ENCODE peak calls at places on chromosomes 5 and 9, in six cellular contexts. A, W, V, B, C and X are unnamed samples. For H3K36me3, the result is how much of the 10 kb centered on the place peaks cover.

GRCh38 chr5:150117945-150118560 is 31.7 kb upstream of the CSF1R start:
- DNase-seq in W (peak), C (peak), B (peak), V (no peak), A (no peak), X (no peak)

GRCh38 chr5:149631506-149631905 is 50.2 kb downstream of the ARHGEF37 start:
- DNase-seq in B (no peak), V (no peak), C (no peak), W (no peak), A (no peak), X (no peak)

GRCh38 chr9:4182831-4183230 is 117.0 kb downstream of the GLIS3 start:
- DNase-seq in W (no peak), B (no peak), A (no peak), V (no peak), C (no peak), X (no peak)

GRCh38 chr5:124790261-124790894 is 43.9 kb upstream of the ZNF608 start:
- DNase-seq in A (no peak), V (no peak), B (no peak), W (no peak), C (no peak), X (no peak)

GRCh38 chr9:122179690-122180074 is 20.0 kb downstream of the MORN5 start:
- DNase-seq in B (no peak), W (no peak), A (no peak), V (no peak), C (no peak), X (no peak)

GRCh38 chr5:172705576-172706084 is 64.6 kb downstream of the NEURL1B start:
- DNase-seq in B (no peak), C (no peak), V (peak), W (no peak), A (no peak), X (no peak)

GRCh38 chr9:87601175-87601574 is 103.5 kb downstream of the DAPK1 start:
- DNase-seq in C (peak), B (peak), W (no peak), A (no peak), V (no peak), X (peak)

GRCh38 chr5:149412783-149413476 is 33.8 kb upstream of the IL17B start:
- DNase-seq in A (no peak), W (no peak), B (no peak), V (no peak), C (peak), X (no peak)

GRCh38 chr5:65213921-65214525 is 267.7 kb downstream of the ADAMTS6 start:
- DNase-seq in B (no peak), C (no peak), V (peak), W (no peak), A (no peak), X (no peak)

GRCh38 chr5:150604894-150605440 is 35.5 kb upstream of the SYNPO start:
- DNase-seq in C (no peak), W (no peak), B (peak), A (no peak), V (peak), X (no peak)

GRCh38 chr9:121213136-121213806 is 11.6 kb upstream of the RAB14 start:
- DNase-seq in W (peak), C (peak), B (peak), V (peak), A (peak), X (peak)

GRCh38 chr9:73183917-73184861 is 32.5 kb downstream of the ANXA1 start:
- DNase-seq in B (no peak), C (no peak), W (no peak), V (no peak), A (no peak), X (no peak)

GRCh38 chr5:15691536-15691935 is 191.6 kb downstream of the FBXL7 start:
- DNase-seq in A (no peak), B (no peak), C (no peak), V (no peak), W (no peak), X (no peak)

GRCh38 chr9:75548871-75549270 is 341.6 kb upstream of the PCSK5 start:
- DNase-seq in V (no peak), W (no peak), C (no peak), B (no peak), A (no peak), X (no peak)

GRCh38 chr9:38263534-38263933 is 129.0 kb upstream of the ALDH1B1 start:
- DNase-seq in W (no peak), A (no peak), C (no peak), B (no peak), V (no peak), X (no peak)

GRCh38 chr9:85723220-85723619 is 18.5 kb downstream of the AGTPBP1 start:
- DNase-seq in C (no peak), W (no peak), A (no peak), V (no peak), B (no peak), X (no peak)

GRCh38 chr5:34826347-34826746 is 12.6 kb upstream of the TTC23L start:
- DNase-seq in V (no peak), B (no peak), A (no peak), W (no peak), C (no peak), X (no peak)

GRCh38 chr5:34822921-34823715 is 15.8 kb upstream of the TTC23L start:
- DNase-seq in A (no peak), C (no peak), V (no peak), W (no peak), B (no peak), X (no peak)

GRCh38 chr5:34817558-34818351 is 21.2 kb upstream of the TTC23L start:
- DNase-seq in B (no peak), A (no peak), V (no peak), W (no peak), C (no peak), X (no peak)

GRCh38 chr5:34818717-34819116 is 20.2 kb upstream of the TTC23L start:
- DNase-seq in A (no peak), B (no peak), V (no peak), C (no peak), W (no peak), X (no peak)

GRCh38 chr5:34820593-34820992 is 18.4 kb upstream of the TTC23L start:
- DNase-seq in C (no peak), W (no peak), V (no peak), B (no peak), A (no peak), X (no peak)
- TF ChIP-seq POLR2A in C (no peak), W (no peak), V (no peak), B (no peak), A (no peak), X (no peak)

GRCh38 chr5:72166070-72166979 is 59.0 kb downstream of the MAP1B start:
- DNase-seq in W (no peak), A (peak), V (peak), C (peak), B (peak), X (no peak)
- H3K4me3 ChIP-seq in W (no peak), A (no peak), V (no peak), C (no peak), B (peak), X (peak)

DNA sequence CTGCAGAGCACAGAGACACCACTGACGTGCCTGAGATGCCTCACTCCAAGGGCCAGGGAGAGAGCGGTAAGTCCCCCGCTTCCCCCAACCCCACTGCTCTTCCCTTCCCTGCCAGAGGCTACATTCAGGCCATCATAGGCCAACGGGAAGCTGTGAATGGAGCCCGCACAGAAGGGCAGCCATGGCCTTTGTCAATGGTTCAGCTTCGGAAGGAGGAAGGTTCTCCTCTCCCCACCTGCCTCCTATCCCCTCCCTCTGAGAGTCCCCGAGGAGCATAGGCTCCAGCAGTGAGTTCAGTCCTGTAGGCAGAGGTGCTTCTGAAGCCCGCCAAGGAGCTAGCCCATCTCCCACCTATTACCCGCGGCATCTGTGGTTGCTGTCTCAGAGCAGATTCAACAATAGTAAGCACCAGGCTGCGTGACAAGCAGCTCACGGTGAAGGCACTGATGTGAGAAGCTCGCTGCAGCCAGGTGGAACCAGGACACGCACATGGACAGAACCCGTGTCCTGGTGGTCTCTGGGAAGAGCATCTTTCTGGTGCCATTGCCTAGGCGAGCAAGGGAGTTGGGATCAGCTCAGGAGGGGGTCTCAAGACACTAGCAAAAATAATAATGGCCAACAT is 15.9 kb downstream of the QRFP start:
- DNase-seq in V (no peak), W (no peak), A (no peak), C (no peak), B (peak), X (no peak)
- H3K36me3 ChIP-seq in V (under half), W (under half), A (under half), C (half or more), B (half or more), X (half or more)

GRCh38 chr9:27107241-27107640 is 1.8 kb upstream of the TEK start:
- DNase-seq in C (no peak), A (no peak), B (no peak), V (no peak), W (no peak), X (no peak)

GRCh38 chr9:27110181-27110580 is 1.2 kb downstream of the TEK start:
- DNase-seq in C (no peak), V (no peak), B (no peak), W (no peak), A (no peak), X (no peak)

GRCh38 chr9:27108981-27109541 is at the start of gene TEK:
- DNase-seq in B (no peak), C (no peak), A (no peak), V (no peak), W (no peak), X (no peak)

GRCh38 chr9:27109621-27110020 is 596 bp downstream of the TEK start:
- DNase-seq in V (no peak), A (no peak), C (no peak), W (no peak), B (no peak), X (no peak)

DNA sequence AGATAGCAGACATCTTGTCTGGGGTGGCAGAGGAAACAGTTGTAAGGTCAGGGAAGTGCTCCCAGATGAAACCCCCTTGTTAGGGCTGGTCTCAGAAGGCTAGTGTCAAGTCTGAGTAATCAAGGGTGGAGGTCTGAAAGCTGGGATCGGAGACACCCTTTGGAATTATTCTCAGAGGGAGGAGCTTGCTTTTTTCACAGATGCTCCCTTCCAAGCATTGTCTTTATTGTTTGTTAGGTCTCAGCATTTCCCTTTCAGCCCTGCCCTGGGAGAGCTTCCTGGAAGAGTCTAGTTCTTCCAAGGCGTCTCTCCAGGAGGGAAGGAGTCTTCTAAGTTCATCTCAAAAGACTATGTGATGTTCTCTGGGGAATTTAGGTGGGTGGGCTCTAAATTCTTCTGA is 3.2 kb downstream of the TEK start:
- DNase-seq in W (no peak), A (no peak), B (no peak), V (no peak), C (no peak), X (no peak)
- TF ChIP-seq POLR2A in W (no peak), A (no peak), B (no peak), V (no peak), C (no peak), X (no peak)

GRCh38 chr5:44396312-44396711 is 7.1 kb upstream of the FGF10 start:
- DNase-seq in V (no peak), W (no peak), A (no peak), B (no peak), C (no peak), X (no peak)
- H3K4me3 ChIP-seq in V (no peak), W (no peak), A (no peak), B (no peak), C (no peak), X (no peak)

DNA sequence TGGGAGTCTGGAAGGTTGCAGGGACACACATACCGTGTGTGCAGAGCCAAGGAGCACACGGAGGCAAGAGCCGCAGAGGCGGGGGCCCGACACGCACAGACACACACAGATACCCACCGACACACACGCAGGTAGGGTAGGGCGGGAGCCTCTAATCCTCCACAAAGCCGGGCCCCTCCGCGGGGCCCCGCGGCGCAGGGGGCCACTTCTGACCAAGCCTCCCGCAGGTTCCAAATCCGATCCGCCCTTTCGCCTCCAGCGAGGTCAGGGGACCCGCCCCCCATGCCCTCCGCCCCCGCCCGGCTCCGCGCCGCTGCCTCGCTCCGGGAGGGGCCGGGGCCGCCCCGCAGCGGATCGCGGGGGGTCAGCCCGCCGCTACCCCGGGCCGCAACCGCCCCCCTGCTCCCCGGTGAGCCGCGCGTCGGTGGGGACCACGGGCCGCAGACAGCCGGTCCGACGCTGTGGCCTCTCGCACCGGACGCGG is 1.4 kb upstream of the LMX1B start:
- DNase-seq in A (no peak), B (no peak), W (no peak), C (peak), V (no peak), X (no peak)
- H3K36me3 ChIP-seq in A (under half), B (under half), W (under half), C (under half), V (under half), X (under half)

GRCh38 chr5:129547137-129547536 is 87.0 kb downstream of the ADAMTS19 start:
- DNase-seq in C (no peak), W (no peak), B (no peak), V (no peak), A (no peak), X (no peak)
- TF ChIP-seq POLR2A in C (no peak), W (no peak), B (no peak), V (no peak), A (no peak), X (no peak)

GRCh38 chr5:52840286-52841050 is 52.8 kb downstream of the ITGA1 start:
- DNase-seq in B (no peak), V (no peak), W (no peak), A (no peak), C (no peak), X (no peak)

GRCh38 chr5:52846443-52846842 is 58.7 kb downstream of the ITGA1 start:
- DNase-seq in B (no peak), W (no peak), A (no peak), V (no peak), C (no peak), X (no peak)

GRCh38 chr5:52842111-52842510 is 54.4 kb downstream of the ITGA1 start:
- DNase-seq in B (no peak), A (no peak), C (no peak), W (no peak), V (no peak), X (no peak)

GRCh38 chr5:52841114-52841513 is 53.4 kb downstream of the ITGA1 start:
- DNase-seq in C (no peak), W (no peak), A (no peak), V (no peak), B (no peak), X (no peak)

GRCh38 chr5:52844885-52845284 is 57.2 kb downstream of the ITGA1 start:
- DNase-seq in W (no peak), V (no peak), B (no peak), A (no peak), C (no peak), X (no peak)
- H3K4me3 ChIP-seq in W (no peak), V (no peak), B (no peak), A (no peak), C (no peak), X (no peak)

GRCh38 chr9:128593856-128594255 is 41.5 kb downstream of the SPTAN1 start:
- DNase-seq in B (no peak), A (no peak), W (no peak), C (no peak), V (no peak), X (no peak)

GRCh38 chr9:128587453-128587852 is 35.1 kb downstream of the SPTAN1 start:
- DNase-seq in B (no peak), C (no peak), V (no peak), W (no peak), A (no peak), X (no peak)

GRCh38 chr9:128593039-128593438 is 40.7 kb downstream of the SPTAN1 start:
- DNase-seq in V (no peak), C (no peak), W (no peak), A (no peak), B (no peak), X (no peak)

DNA sequence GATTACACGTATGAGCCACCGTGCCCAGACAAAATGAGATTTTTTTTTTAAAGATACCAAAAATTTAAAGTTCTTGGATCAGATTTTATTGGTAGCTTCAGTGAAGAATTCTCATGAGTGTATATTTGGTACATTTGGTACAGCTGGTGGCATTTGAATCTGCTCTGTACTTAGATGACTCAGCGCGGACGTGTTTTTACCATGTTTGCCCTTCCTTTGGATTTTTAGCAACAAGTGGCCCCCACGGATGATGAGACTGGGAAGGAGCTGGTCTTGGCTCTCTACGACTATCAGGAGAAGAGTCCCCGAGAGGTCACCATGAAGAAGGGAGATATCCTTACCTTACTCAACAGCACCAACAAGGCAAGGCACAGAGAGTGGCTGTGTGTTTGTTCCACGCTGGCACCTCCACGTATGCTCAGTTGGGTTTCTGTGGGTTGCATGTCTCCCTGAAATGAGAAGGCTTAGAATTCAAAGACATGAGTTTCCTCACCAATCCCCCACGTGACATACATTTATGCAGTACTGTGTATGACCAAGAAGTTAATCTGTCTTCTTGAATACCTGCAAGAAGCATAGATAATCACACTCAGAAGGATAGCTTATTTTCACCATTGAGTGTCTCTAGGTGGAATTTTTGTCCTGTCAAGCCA is 36.3 kb downstream of the SPTAN1 start:
- DNase-seq in A (no peak), V (no peak), B (no peak), C (no peak), W (no peak), X (no peak)
- H3K36me3 ChIP-seq in A (under half), V (under half), B (half or more), C (half or more), W (under half), X (half or more)

GRCh38 chr5:115599502-115599901 is 2.8 kb downstream of the TICAM2 start:
- DNase-seq in C (no peak), W (no peak), B (no peak), V (no peak), A (no peak), X (peak)
- TF ChIP-seq POLR2A in C (no peak), W (no peak), B (no peak), V (no peak), A (no peak), X (no peak)